ENCODE peak calls at places on chromosome X, in nine cellular contexts. L is ecto neural progenitor cell; Q is CD14-positive monocyte; P is HFF-Myc; F is substantia nigra; C is heart left ventricle; R is hepatocyte; D is naive thymus-derived CD8-positive, alpha-beta T cell; V is lung. O is an unnamed sample.

GRCh38 chrX:13046035-13046851 is 1.8 kb upstream of the FAM9C start:
- DNase-seq in L (no peak), Q (no peak), P (no peak), F (no peak), C (no peak), R (no peak), D (no peak), V (no peak), O (no peak)

GRCh38 chrX:18434896-18435295 is 9.5 kb downstream of the CDKL5 start:
- DNase-seq in L (no peak), Q (no peak), P (no peak), F (no peak), C (no peak), R (no peak), D (no peak), V (no peak), O (no peak)

GRCh38 chrX:38220936-38221386 is 290 bp upstream of the SRPX start:
- DNase-seq in L (no peak), Q (no peak), P (no peak), F (peak; percentile 19), C (no peak), R (no peak), D (no peak), V (no peak), O (no peak)

GRCh38 chrX:21374163-21374993 is at the start of gene CNKSR2:
- DNase-seq in L (peak; percentile 88), Q (no peak), P (no peak), F (peak; percentile 46), C (peak; percentile 12), R (peak; percentile 78), D (peak; percentile 72), V (no peak), O (peak; percentile 87)

GRCh38 chrX:36978886-36979285 is 29.3 kb upstream of the FAM47C start:
- DNase-seq in L (no peak), Q (no peak), P (no peak), F (no peak), C (no peak), R (no peak), D (no peak), V (no peak), O (no peak)

GRCh38 chrX:69080912-69081465 is 84.3 kb downstream of the PJA1 start:
- DNase-seq in L (no peak), Q (no peak), P (no peak), F (no peak), C (no peak), R (no peak), D (no peak), V (no peak), O (no peak)

GRCh38 chrX:27336466-27337091 is 126.6 kb downstream of the PPP4R3C start:
- DNase-seq in L (peak; percentile 49), Q (no peak), P (peak; percentile 0), F (no peak), C (no peak), R (peak; percentile 40), D (no peak), V (peak; percentile 37), O (peak; percentile 37)

GRCh38 chrX:3216581-3216980 is 129.9 kb downstream of the MXRA5 start:
- DNase-seq in L (no peak), Q (no peak), P (no peak), F (no peak), C (no peak), R (peak; percentile 8), D (no peak), V (no peak), O (no peak)

GRCh38 chrX:53678667-53679066 is 7.9 kb downstream of the HUWE1 start:
- DNase-seq in L (no peak), Q (no peak), P (no peak), F (no peak), C (no peak), R (no peak), D (no peak), V (no peak), O (no peak)

GRCh38 chrX:38287669-38288068 is 39.6 kb downstream of the RPGR start:
- DNase-seq in L (no peak), Q (no peak), P (no peak), F (no peak), C (no peak), R (no peak), D (no peak), V (no peak), O (no peak)

GRCh38 chrX:108494416-108495095 is 54.9 kb downstream of the COL4A5 start:
- DNase-seq in L (no peak), Q (no peak), P (no peak), F (no peak), C (no peak), R (no peak), D (no peak), V (no peak), O (no peak)

GRCh38 chrX:84258708-84259107 is 70.7 kb upstream of the RPS6KA6 start:
- DNase-seq in L (no peak), Q (no peak), P (no peak), F (no peak), C (no peak), R (no peak), D (no peak), V (no peak), O (no peak)

GRCh38 chrX:117538441-117539418 is 577.9 kb downstream of the KLHL13 start:
- DNase-seq in L (no peak), Q (no peak), P (no peak), F (no peak), C (no peak), R (no peak), D (no peak), V (no peak), O (no peak)

GRCh38 chrX:45508459-45508858 is 307.8 kb upstream of the DIPK2B start:
- DNase-seq in L (no peak), Q (no peak), P (no peak), F (no peak), C (no peak), R (no peak), D (no peak), V (no peak), O (no peak)

GRCh38 chrX:25017667-25018247 is 2.0 kb upstream of the ARX start:
- DNase-seq in L (no peak), Q (no peak), P (no peak), F (no peak), C (no peak), R (no peak), D (no peak), V (no peak), O (peak; percentile 44)

GRCh38 chrX:142251665-142252064 is 46.6 kb upstream of the MAGEC2 start:
- DNase-seq in L (no peak), Q (no peak), P (no peak), F (no peak), C (no peak), R (no peak), D (no peak), V (no peak), O (no peak)

GRCh38 chrX:124194903-124195302 is 137.6 kb upstream of the TEX13D start:
- DNase-seq in L (no peak), Q (no peak), P (no peak), F (no peak), C (no peak), R (no peak), D (no peak), V (no peak), O (no peak)

GRCh38 chrX:153946910-153947769 is 2.7 kb upstream of the RENBP start:
- DNase-seq in L (peak; percentile 78), Q (peak; percentile 84), P (no peak), F (peak; percentile 59), C (peak; percentile 65), R (peak; percentile 85), D (peak; percentile 71), V (peak; percentile 77), O (peak; percentile 91)

GRCh38 chrX:26586570-26586969 is 370.6 kb downstream of the MAGEB5 start:
- DNase-seq in L (no peak), Q (no peak), P (no peak), F (no peak), C (no peak), R (no peak), D (no peak), V (no peak), O (no peak)

GRCh38 chrX:120794525-120794975 is 81.1 kb downstream of the CT47B1 start:
- DNase-seq in L (no peak), Q (no peak), P (no peak), F (no peak), C (no peak), R (no peak), D (no peak), V (no peak), O (no peak)

GRCh38 chrX:23317799-23318724 is 16.6 kb upstream of the PTCHD1 start:
- DNase-seq in L (peak; percentile 73), Q (no peak), P (no peak), F (no peak), C (no peak), R (peak; percentile 14), D (no peak), V (peak; percentile 34), O (peak; percentile 69)

GRCh38 chrX:107715331-107716044 is 60.1 kb downstream of the TSC22D3 start:
- DNase-seq in L (no peak), Q (no peak), P (no peak), F (no peak), C (no peak), R (no peak), D (peak; percentile 39), V (no peak), O (peak; percentile 30)

GRCh38 chrX:46257451-46257879 is 287.8 kb downstream of the ZNF674 start:
- DNase-seq in L (no peak), Q (no peak), P (no peak), F (no peak), C (no peak), R (no peak), D (no peak), V (no peak), O (no peak)

GRCh38 chrX:39996561-39996960 is 101.2 kb downstream of the BCOR start:
- DNase-seq in L (no peak), Q (no peak), P (no peak), F (no peak), C (no peak), R (no peak), D (no peak), V (no peak), O (no peak)

GRCh38 chrX:30597258-30598012 is 19.9 kb upstream of the TASL start:
- DNase-seq in L (no peak), Q (no peak), P (no peak), F (no peak), C (no peak), R (no peak), D (no peak), V (no peak), O (no peak)

GRCh38 chrX:119391279-119391678 is 7.9 kb upstream of the SLC25A43 start:
- DNase-seq in L (no peak), Q (no peak), P (no peak), F (no peak), C (no peak), R (no peak), D (no peak), V (no peak), O (peak; percentile 26)

GRCh38 chrX:20720954-20721626 is 454.4 kb upstream of the RPS6KA3 start:
- DNase-seq in L (no peak), Q (no peak), P (no peak), F (no peak), C (no peak), R (no peak), D (no peak), V (no peak), O (no peak)

GRCh38 chrX:46837543-46838481 is 969 bp downstream of the RP2 start:
- DNase-seq in L (no peak), Q (no peak), P (no peak), F (no peak), C (no peak), R (peak; percentile 19), D (peak; percentile 30), V (no peak), O (peak; percentile 5)